ENCODE peak calls at places on chromosomes 3 and 15, in seven cellular contexts. J is NCI-H1092 treated with DMSO at 0.1 percent for 48 hours; M is activated effector memory CD4-positive, alpha-beta T cell treated with anti-CD3 and anti-CD28 coated beads, Interleukin-2, amount 50 U/mL, for 16 hours; W is amygdala; A is Calu3; Q is stimulated activated CD8-positive, alpha-beta memory T cell treated with anti-CD3 and anti-CD28 coated beads, Interleukin-15, amount 100 ng/mL, for 48 hours; L is kidney epithelial cell. F is an unnamed sample.

GRCh38 chr3:171115667-171116066 is 89.1 kb upstream of the SLC2A2 start:
- DNase-seq in J (no peak), L (no peak), A (no peak), W (no peak), Q (no peak), M (no peak), F (no peak)

GRCh38 chr3:155190686-155191085 is 102.8 kb downstream of the STRIT1 start:
- DNase-seq in L (no peak), M (no peak), Q (no peak), J (no peak), W (no peak), A (no peak), F (no peak)

GRCh38 chr15:100588638-100589242 is 13.2 kb downstream of the LINS1 start:
- DNase-seq in J (no peak), L (no peak), Q (no peak), W (no peak), A (no peak), M (no peak), F (no peak)

GRCh38 chr3:47503033-47503432 is 10.5 kb downstream of the ELP6 start:
- DNase-seq in A (no peak), Q (no peak), J (no peak), M (no peak), W (no peak), L (no peak), F (no peak)

GRCh38 chr15:89587955-89588354 is 12.7 kb downstream of the TICRR start:
- DNase-seq in M (no peak), A (no peak), J (no peak), Q (no peak), W (no peak), L (peak), F (no peak)

GRCh38 chr3:23356169-23356568 is 153.0 kb downstream of the UBE2E2 start:
- DNase-seq in A (no peak), M (no peak), L (no peak), J (no peak), Q (no peak), W (no peak), F (no peak)

GRCh38 chr3:88005066-88005465 is 53.7 kb downstream of the CGGBP1 start:
- DNase-seq in A (no peak), W (no peak), M (no peak), Q (no peak), J (no peak), L (peak), F (no peak)

GRCh38 chr15:66898656-66899402 is 166.6 kb upstream of the SMAD3 start:
- DNase-seq in A (no peak), M (peak), L (no peak), Q (no peak), J (no peak), W (no peak), F (no peak)

GRCh38 chr3:32239638-32240550 is 1.4 kb downstream of the CMTM8 start:
- DNase-seq in A (peak), W (no peak), M (peak), J (peak), Q (peak), L (no peak), F (no peak)

GRCh38 chr15:74060251-74060650 is 22.1 kb downstream of the GOLGA6A start:
- DNase-seq in W (no peak), Q (no peak), M (peak), J (no peak), A (no peak), L (no peak), F (no peak)

GRCh38 chr3:107367353-107367752 is 9.9 kb upstream of the CCDC54 start:
- DNase-seq in Q (no peak), M (no peak), L (peak), J (no peak), W (no peak), A (peak), F (no peak)

GRCh38 chr15:72284781-72285180 is 12.4 kb upstream of the PARP6 start:
- DNase-seq in W (no peak), J (no peak), A (no peak), L (no peak), M (no peak), Q (no peak), F (no peak)

GRCh38 chr15:68220967-68221366 is 8.6 kb downstream of the CLN6 start:
- DNase-seq in L (no peak), J (no peak), W (no peak), M (no peak), Q (no peak), A (no peak), F (no peak)

GRCh38 chr3:191455257-191455952 is 5.6 kb upstream of the PYDC2 start:
- DNase-seq in L (no peak), Q (no peak), J (no peak), W (no peak), M (no peak), A (no peak), F (no peak)

GRCh38 chr3:171101982-171102610 is 75.6 kb upstream of the SLC2A2 start:
- DNase-seq in W (no peak), L (peak), M (no peak), Q (no peak), A (no peak), J (no peak), F (no peak)

GRCh38 chr3:55508335-55508734 is 21.2 kb upstream of the WNT5A start:
- DNase-seq in Q (no peak), M (no peak), L (no peak), A (no peak), J (no peak), W (no peak), F (no peak)

GRCh38 chr3:184682671-184683070 is 29.2 kb downstream of the MAGEF1 start:
- DNase-seq in A (no peak), W (no peak), J (no peak), Q (no peak), M (no peak), L (no peak), F (no peak)